ENCODE peak calls at places on chromosomes 7 and 10, in six cellular contexts. D, A, K, I, X and Z are unnamed samples.

GRCh38 chr10:80535671-80536360 is 1.9 kb upstream of the SH2D4B start:
- DNase-seq in D (no peak), A (peak; percentile 55), K (peak; percentile 24), I (peak; percentile 65), X (peak; percentile 60), Z (no peak)

GRCh38 chr10:56082169-56082568 is 278.9 kb downstream of the ZWINT start:
- DNase-seq in D (no peak), A (no peak), K (no peak), I (no peak), X (no peak), Z (no peak)

GRCh38 chr10:93383562-93383981 is 98.6 kb downstream of the MYOF start:
- DNase-seq in D (peak; percentile 95), A (no peak), K (no peak), I (no peak), X (no peak), Z (peak; percentile 94)

GRCh38 chr10:103934308-103934707 is 16.3 kb upstream of the STN1 start:
- DNase-seq in D (no peak), A (no peak), K (no peak), I (no peak), X (no peak), Z (no peak)

GRCh38 chr7:130151591-130152269 is 53.5 kb downstream of the TMEM209 start:
- DNase-seq in D (no peak), A (peak; percentile 24), K (no peak), I (no peak), X (no peak), Z (peak; percentile 50)

GRCh38 chr7:90594791-90595317 is 1.3 kb upstream of the CDK14 start:
- DNase-seq in D (no peak), A (no peak), K (peak; percentile 59), I (peak; percentile 39), X (no peak), Z (peak; percentile 35)

GRCh38 chr10:97931041-97931440 is 81.4 kb downstream of the GOLGA7B start:
- DNase-seq in D (no peak), A (no peak), K (no peak), I (no peak), X (no peak), Z (no peak)

GRCh38 chr10:115992554-115992953 is 280.5 kb downstream of the GFRA1 start:
- DNase-seq in D (no peak), A (no peak), K (no peak), I (no peak), X (no peak), Z (no peak)

GRCh38 chr10:118851062-118852035 is 96.6 kb upstream of the CACUL1 start:
- DNase-seq in D (no peak), A (no peak), K (no peak), I (no peak), X (no peak), Z (no peak)

GRCh38 chr7:1662767-1663166 is 7.3 kb upstream of the ELFN1 start:
- DNase-seq in D (no peak), A (no peak), K (no peak), I (no peak), X (no peak), Z (no peak)

GRCh38 chr7:94289071-94289470 is 105.6 kb upstream of the COL1A2 start:
- DNase-seq in D (peak; percentile 80), A (no peak), K (peak; percentile 87), I (peak; percentile 31), X (no peak), Z (peak; percentile 73)

GRCh38 chr7:78852951-78853350 is 600.5 kb downstream of the MAGI2 start:
- DNase-seq in D (no peak), A (no peak), K (no peak), I (no peak), X (no peak), Z (peak; percentile 84)